ENCODE peak calls at places on chromosome 20, in five cellular contexts. One of them, this sample, is unnamed. For H3K36me3, the result is how much of the 10 kb centered on the place peaks cover.

GRCh38 chr20:24702501-24703283 is 233.3 kb downstream of the SYNDIG1 start:
- DNase-seq in lower lobe of right lung: no peak
- DNase-seq in neuronal stem cell: no peak
- DNase-seq in lung: peak
- DNase-seq in effector memory CD4-positive, alpha-beta T cell: no peak
- DNase-seq in this sample: no peak

GRCh38 chr20:38601216-38602184 is at the start of gene ARHGAP40:
- DNase-seq in effector memory CD4-positive, alpha-beta T cell: no peak
- DNase-seq in lower lobe of right lung: peak
- DNase-seq in neuronal stem cell: no peak
- DNase-seq in lung: no peak
- DNase-seq in this sample: no peak

GRCh38 chr20:45564760-45565276 is 14.3 kb downstream of the WFDC8 start:
- DNase-seq in neuronal stem cell: no peak
- DNase-seq in effector memory CD4-positive, alpha-beta T cell: no peak
- DNase-seq in lung: no peak
- DNase-seq in lower lobe of right lung: no peak
- DNase-seq in this sample: no peak

GRCh38 chr20:54158856-54159418 is 14.8 kb downstream of the CYP24A1 start:
- DNase-seq in effector memory CD4-positive, alpha-beta T cell: no peak
- DNase-seq in lung: no peak
- DNase-seq in lower lobe of right lung: no peak
- DNase-seq in neuronal stem cell: no peak
- DNase-seq in this sample: no peak

GRCh38 chr20:33925867-33926266 is 67.8 kb upstream of the RALY start:
- DNase-seq in lung: no peak
- DNase-seq in lower lobe of right lung: no peak
- DNase-seq in neuronal stem cell: no peak
- DNase-seq in effector memory CD4-positive, alpha-beta T cell: no peak
- DNase-seq in this sample: no peak

GRCh38 chr20:38723069-38723981 is 961 bp upstream of the SLC32A1 start:
- DNase-seq in neuronal stem cell: no peak
- DNase-seq in effector memory CD4-positive, alpha-beta T cell: no peak
- DNase-seq in lower lobe of right lung: no peak
- DNase-seq in lung: no peak
- DNase-seq in this sample: no peak

GRCh38 chr20:44728835-44729342 is 13.7 kb downstream of the CCN5 start:
- DNase-seq in lung: peak
- DNase-seq in neuronal stem cell: no peak
- DNase-seq in effector memory CD4-positive, alpha-beta T cell: no peak
- DNase-seq in lower lobe of right lung: peak
- DNase-seq in this sample: no peak

GRCh38 chr20:50663095-50663821 is 28.1 kb downstream of the RIPOR3 start:
- DNase-seq in effector memory CD4-positive, alpha-beta T cell: no peak
- DNase-seq in lower lobe of right lung: no peak
- DNase-seq in lung: peak
- DNase-seq in neuronal stem cell: no peak
- DNase-seq in this sample: no peak

GRCh38 chr20:20364016-20364746 is 3.7 kb upstream of the INSM1 start:
- DNase-seq in neuronal stem cell: peak
- DNase-seq in effector memory CD4-positive, alpha-beta T cell: no peak
- DNase-seq in lung: no peak
- DNase-seq in lower lobe of right lung: no peak
- DNase-seq in this sample: no peak

GRCh38 chr20:19915111-19915798 is 101.9 kb upstream of the NAA20 start:
- DNase-seq in effector memory CD4-positive, alpha-beta T cell: no peak
- DNase-seq in neuronal stem cell: no peak
- DNase-seq in lung: no peak
- DNase-seq in lower lobe of right lung: no peak
- DNase-seq in this sample: no peak

GRCh38 chr20:17036546-17036945 is 190.3 kb upstream of the PCSK2 start:
- DNase-seq in effector memory CD4-positive, alpha-beta T cell: no peak
- DNase-seq in lung: no peak
- DNase-seq in lower lobe of right lung: no peak
- DNase-seq in neuronal stem cell: no peak
- DNase-seq in this sample: no peak

GRCh38 chr20:25984933-25985332 is 288.3 kb upstream of the ZNF337 start:
- DNase-seq in lower lobe of right lung: peak
- DNase-seq in effector memory CD4-positive, alpha-beta T cell: no peak
- DNase-seq in lung: no peak
- DNase-seq in neuronal stem cell: no peak
- DNase-seq in this sample: peak

GRCh38 chr20:60372822-60373221 is 414.6 kb downstream of the CDH26 start:
- DNase-seq in effector memory CD4-positive, alpha-beta T cell: no peak
- DNase-seq in neuronal stem cell: no peak
- DNase-seq in lung: no peak
- DNase-seq in lower lobe of right lung: no peak
- DNase-seq in this sample: no peak

GRCh38 chr20:278607-279571 is 11.7 kb downstream of the C20orf96 start:
- DNase-seq in lung: no peak
- DNase-seq in effector memory CD4-positive, alpha-beta T cell: no peak
- DNase-seq in neuronal stem cell: no peak
- DNase-seq in lower lobe of right lung: no peak
- DNase-seq in this sample: no peak

GRCh38 chr20:44435630-44436335 is 39.9 kb upstream of the TTPAL start:
- DNase-seq in neuronal stem cell: no peak
- DNase-seq in effector memory CD4-positive, alpha-beta T cell: no peak
- DNase-seq in lung: no peak
- DNase-seq in lower lobe of right lung: no peak
- DNase-seq in this sample: no peak

GRCh38 chr20:10558635-10559187 is 115.1 kb downstream of the JAG1 start:
- DNase-seq in lower lobe of right lung: no peak
- DNase-seq in lung: no peak
- DNase-seq in effector memory CD4-positive, alpha-beta T cell: no peak
- DNase-seq in neuronal stem cell: no peak
- DNase-seq in this sample: peak

GRCh38 chr20:56631318-56631989 is 2.3 kb downstream of the TFAP2C start:
- DNase-seq in effector memory CD4-positive, alpha-beta T cell: no peak
- DNase-seq in lower lobe of right lung: no peak
- DNase-seq in neuronal stem cell: no peak
- DNase-seq in lung: no peak
- DNase-seq in this sample: no peak

GRCh38 chr20:40658509-40658908 is 30.5 kb downstream of the MAFB start:
- DNase-seq in neuronal stem cell: no peak
- DNase-seq in effector memory CD4-positive, alpha-beta T cell: no peak
- DNase-seq in lung: no peak
- DNase-seq in lower lobe of right lung: no peak
- DNase-seq in this sample: no peak

GRCh38 chr20:34896086-34896551 is 19.7 kb downstream of the ACSS2 start:
- DNase-seq in neuronal stem cell: no peak
- DNase-seq in effector memory CD4-positive, alpha-beta T cell: no peak
- DNase-seq in lower lobe of right lung: no peak
- DNase-seq in lung: no peak
- DNase-seq in this sample: no peak

GRCh38 chr20:37205130-37205529 is 25.8 kb upstream of the MROH8 start:
- DNase-seq in lower lobe of right lung: no peak
- DNase-seq in lung: no peak
- DNase-seq in neuronal stem cell: peak
- DNase-seq in effector memory CD4-positive, alpha-beta T cell: no peak
- DNase-seq in this sample: no peak

GRCh38 chr20:37201827-37202162 is 22.4 kb upstream of the MROH8 start:
- DNase-seq in effector memory CD4-positive, alpha-beta T cell: no peak
- DNase-seq in lung: no peak
- DNase-seq in neuronal stem cell: no peak
- DNase-seq in lower lobe of right lung: no peak
- DNase-seq in this sample: no peak

GRCh38 chr20:37202267-37202943 is 23.1 kb upstream of the MROH8 start:
- DNase-seq in neuronal stem cell: no peak
- DNase-seq in lung: peak
- DNase-seq in effector memory CD4-positive, alpha-beta T cell: no peak
- DNase-seq in lower lobe of right lung: no peak
- DNase-seq in this sample: peak

GRCh38 chr20:37200926-37201826 is 21.8 kb upstream of the MROH8 start:
- DNase-seq in lower lobe of right lung: no peak
- DNase-seq in lung: no peak
- DNase-seq in neuronal stem cell: no peak
- DNase-seq in effector memory CD4-positive, alpha-beta T cell: no peak
- DNase-seq in this sample: no peak

DNA sequence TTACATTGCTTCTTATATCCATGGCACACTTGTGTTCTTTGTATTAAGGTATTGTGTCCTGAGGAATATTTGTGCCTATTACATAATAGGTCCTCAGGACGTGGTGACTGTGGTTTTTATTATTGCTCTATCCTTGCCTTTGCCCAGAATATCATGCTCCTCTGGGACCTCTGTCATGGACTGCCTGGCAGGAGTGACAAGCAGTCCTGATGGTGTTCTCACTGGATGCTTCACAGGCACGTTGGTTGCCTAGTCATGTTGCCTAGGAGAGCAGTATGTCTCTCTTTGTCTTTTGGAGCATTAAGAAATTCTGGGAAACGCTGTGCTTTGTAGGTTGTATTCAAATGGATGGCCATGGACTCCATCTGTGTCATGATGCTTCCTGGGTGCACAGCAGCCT is 24.7 kb upstream of the MROH8 start:
- DNase-seq in lower lobe of right lung: no peak
- DNase-seq in lung: no peak
- DNase-seq in effector memory CD4-positive, alpha-beta T cell: no peak
- DNase-seq in neuronal stem cell: no peak
- DNase-seq in this sample: no peak
- H3K36me3 ChIP-seq in lower lobe of right lung: half or more
- H3K36me3 ChIP-seq in lung: under half
- H3K36me3 ChIP-seq in effector memory CD4-positive, alpha-beta T cell: half or more
- H3K36me3 ChIP-seq in neuronal stem cell: half or more
- H3K36me3 ChIP-seq in this sample: half or more

GRCh38 chr20:3082955-3083952 is 1.3 kb downstream of the AVP start:
- DNase-seq in effector memory CD4-positive, alpha-beta T cell: no peak
- DNase-seq in lung: no peak
- DNase-seq in lower lobe of right lung: no peak
- DNase-seq in neuronal stem cell: no peak
- DNase-seq in this sample: no peak

GRCh38 chr20:3084283-3084985 is at the start of gene AVP:
- DNase-seq in lower lobe of right lung: no peak
- DNase-seq in neuronal stem cell: no peak
- DNase-seq in effector memory CD4-positive, alpha-beta T cell: no peak
- DNase-seq in lung: no peak
- DNase-seq in this sample: no peak

GRCh38 chr20:3080939-3081388 is 3.6 kb downstream of the AVP start:
- DNase-seq in lower lobe of right lung: no peak
- DNase-seq in effector memory CD4-positive, alpha-beta T cell: no peak
- DNase-seq in lung: no peak
- DNase-seq in neuronal stem cell: no peak
- DNase-seq in this sample: no peak

GRCh38 chr20:3081641-3082040 is 2.9 kb downstream of the AVP start:
- DNase-seq in neuronal stem cell: no peak
- DNase-seq in lung: no peak
- DNase-seq in effector memory CD4-positive, alpha-beta T cell: no peak
- DNase-seq in lower lobe of right lung: no peak
- DNase-seq in this sample: no peak

DNA sequence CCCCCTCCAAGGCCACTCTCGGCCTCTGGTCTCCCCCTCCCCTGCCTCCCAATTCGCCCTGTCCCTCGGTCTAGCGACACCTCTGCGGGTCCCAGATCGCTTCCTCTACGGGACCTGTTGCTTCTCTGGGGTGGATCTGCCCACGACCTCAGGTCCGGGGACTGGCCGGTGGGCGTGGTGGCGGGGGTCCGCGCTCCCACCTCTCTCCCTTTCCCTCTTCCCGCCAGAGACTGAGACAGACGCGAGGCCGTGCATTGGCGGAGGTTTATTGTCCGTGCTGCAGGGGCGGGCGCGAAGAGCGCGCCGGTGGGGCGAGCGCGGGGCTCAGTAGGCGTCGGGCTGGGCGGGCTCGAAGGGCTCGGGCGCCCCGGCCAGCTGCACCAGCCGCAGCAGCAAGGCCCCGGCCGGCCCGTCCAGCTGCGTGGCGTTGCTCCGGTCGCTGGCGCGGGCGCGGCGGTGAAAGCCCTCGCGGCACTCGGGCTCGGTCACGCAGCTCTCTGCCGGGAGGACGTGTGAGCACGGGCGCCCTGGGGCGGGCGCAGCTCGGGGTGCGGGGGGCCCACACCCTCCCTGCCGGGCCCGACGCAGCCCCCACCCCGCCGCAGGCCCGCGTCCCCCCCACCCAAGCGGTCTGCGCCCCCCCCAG is 2.1 kb downstream of the AVP start:
- DNase-seq in lung: no peak
- DNase-seq in lower lobe of right lung: no peak
- DNase-seq in neuronal stem cell: no peak
- DNase-seq in effector memory CD4-positive, alpha-beta T cell: no peak
- DNase-seq in this sample: no peak
- H3K4me3 ChIP-seq in lung: no peak
- H3K4me3 ChIP-seq in lower lobe of right lung: peak
- H3K4me3 ChIP-seq in neuronal stem cell: peak
- H3K4me3 ChIP-seq in effector memory CD4-positive, alpha-beta T cell: peak
- H3K4me3 ChIP-seq in this sample: no peak

DNA sequence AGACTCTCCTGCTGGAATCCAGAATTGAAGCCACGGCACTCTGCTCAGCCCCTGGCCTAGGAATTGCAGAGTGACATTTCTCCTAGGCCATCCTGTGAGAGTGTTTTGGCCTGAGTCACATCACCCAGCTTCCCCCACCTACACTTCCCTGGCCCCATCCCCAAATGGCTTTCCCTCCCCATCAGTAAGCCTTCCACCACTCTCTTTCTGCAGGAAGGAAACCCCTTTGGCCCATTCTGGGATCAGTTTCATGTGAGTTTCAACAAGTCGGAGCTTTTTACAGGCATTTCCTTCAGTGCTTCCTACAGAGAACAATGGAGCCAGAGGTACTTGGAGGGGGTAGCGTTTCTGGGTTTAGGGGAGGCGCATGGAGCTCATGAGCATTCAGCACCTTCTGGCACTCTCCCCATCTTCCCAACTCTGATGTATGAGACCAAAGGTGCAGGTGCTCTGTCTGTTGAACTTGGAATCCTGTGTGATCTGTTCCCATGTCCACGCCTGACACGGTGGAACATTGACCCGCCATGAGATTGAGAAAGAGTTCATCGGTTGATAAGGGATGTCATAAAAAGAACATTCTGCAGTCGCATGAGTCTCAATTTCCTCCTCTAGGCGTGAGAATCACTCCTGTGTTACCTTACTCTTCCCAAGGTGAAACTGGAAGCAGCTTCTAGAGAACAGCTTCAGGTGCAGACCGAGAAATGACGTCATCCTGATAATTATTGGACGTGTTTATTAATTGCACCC is 8.9 kb downstream of the POFUT1 start:
- DNase-seq in lung: no peak
- DNase-seq in neuronal stem cell: no peak
- DNase-seq in effector memory CD4-positive, alpha-beta T cell: no peak
- DNase-seq in lower lobe of right lung: no peak
- DNase-seq in this sample: no peak
- H3K36me3 ChIP-seq in lung: under half
- H3K36me3 ChIP-seq in neuronal stem cell: half or more
- H3K36me3 ChIP-seq in effector memory CD4-positive, alpha-beta T cell: under half
- H3K36me3 ChIP-seq in lower lobe of right lung: half or more
- H3K36me3 ChIP-seq in this sample: half or more

GRCh38 chr20:22407237-22408193 is 176.9 kb downstream of the FOXA2 start:
- DNase-seq in effector memory CD4-positive, alpha-beta T cell: no peak
- DNase-seq in lower lobe of right lung: no peak
- DNase-seq in neuronal stem cell: no peak
- DNase-seq in lung: no peak
- DNase-seq in this sample: no peak

GRCh38 chr20:22404609-22405170 is 179.7 kb downstream of the FOXA2 start:
- DNase-seq in effector memory CD4-positive, alpha-beta T cell: no peak
- DNase-seq in neuronal stem cell: no peak
- DNase-seq in lower lobe of right lung: no peak
- DNase-seq in lung: no peak
- DNase-seq in this sample: no peak

GRCh38 chr20:22402990-22403859 is 181.1 kb downstream of the FOXA2 start:
- DNase-seq in lower lobe of right lung: no peak
- DNase-seq in effector memory CD4-positive, alpha-beta T cell: no peak
- DNase-seq in lung: no peak
- DNase-seq in neuronal stem cell: peak
- DNase-seq in this sample: no peak

GRCh38 chr20:22402550-22402949 is 181.8 kb downstream of the FOXA2 start:
- DNase-seq in lower lobe of right lung: no peak
- DNase-seq in neuronal stem cell: no peak
- DNase-seq in effector memory CD4-positive, alpha-beta T cell: no peak
- DNase-seq in lung: no peak
- DNase-seq in this sample: no peak

GRCh38 chr20:22403860-22404608 is 180.3 kb downstream of the FOXA2 start:
- DNase-seq in lung: peak
- DNase-seq in neuronal stem cell: peak
- DNase-seq in effector memory CD4-positive, alpha-beta T cell: no peak
- DNase-seq in lower lobe of right lung: peak
- DNase-seq in this sample: no peak
- H3K4me3 ChIP-seq in lung: no peak
- H3K4me3 ChIP-seq in neuronal stem cell: peak
- H3K4me3 ChIP-seq in effector memory CD4-positive, alpha-beta T cell: no peak
- H3K4me3 ChIP-seq in lower lobe of right lung: peak
- H3K4me3 ChIP-seq in this sample: no peak

This sample was measured in CD4-positive, CD25-positive, alpha-beta regulatory T cell.